ENCODE peak calls at places on chromosomes 1 and 21, in eight cellular contexts. One of them, this sample, is unnamed.

GRCh38 chr1:5393591-5393990 is 598.6 kb downstream of the NPHP4 start:
- DNase-seq in GM23338: no peak
- DNase-seq in A549: no peak
- DNase-seq in neural progenitor cell: no peak
- DNase-seq in IMR-90: no peak
- DNase-seq in tibial artery: no peak
- DNase-seq in heart left ventricle: no peak
- DNase-seq in DND-41: no peak
- DNase-seq in this sample: no peak

GRCh38 chr1:150234309-150234646 is 1.6 kb downstream of the ANP32E start:
- DNase-seq in GM23338: no peak
- DNase-seq in A549: no peak
- DNase-seq in neural progenitor cell: no peak
- DNase-seq in IMR-90: no peak
- DNase-seq in tibial artery: peak; percentile 32
- DNase-seq in heart left ventricle: no peak
- DNase-seq in DND-41: no peak
- DNase-seq in this sample: no peak

GRCh38 chr1:221148580-221148979 is 269.3 kb downstream of the HLX start:
- DNase-seq in GM23338: no peak
- DNase-seq in A549: no peak
- DNase-seq in neural progenitor cell: no peak
- DNase-seq in IMR-90: no peak
- DNase-seq in tibial artery: no peak
- DNase-seq in heart left ventricle: peak; percentile 34
- DNase-seq in DND-41: no peak
- DNase-seq in this sample: no peak

GRCh38 chr1:89894210-89894668 is 73.4 kb downstream of the LRRC8D start:
- DNase-seq in GM23338: no peak
- DNase-seq in A549: peak; percentile 48
- DNase-seq in neural progenitor cell: no peak
- DNase-seq in IMR-90: peak; percentile 91
- DNase-seq in tibial artery: no peak
- DNase-seq in heart left ventricle: no peak
- DNase-seq in DND-41: no peak
- DNase-seq in this sample: no peak

GRCh38 chr1:46490603-46491499 is 1.2 kb downstream of the DMBX1 start:
- DNase-seq in GM23338: no peak
- DNase-seq in A549: no peak
- DNase-seq in neural progenitor cell: peak; percentile 47
- DNase-seq in IMR-90: no peak
- DNase-seq in tibial artery: no peak
- DNase-seq in heart left ventricle: no peak
- DNase-seq in DND-41: no peak
- DNase-seq in this sample: no peak

GRCh38 chr1:246687002-246687401 is 37.2 kb upstream of the SCCPDH start:
- DNase-seq in GM23338: peak; percentile 66
- DNase-seq in A549: no peak
- DNase-seq in neural progenitor cell: peak; percentile 64
- DNase-seq in IMR-90: no peak
- DNase-seq in tibial artery: no peak
- DNase-seq in heart left ventricle: no peak
- DNase-seq in DND-41: no peak
- DNase-seq in this sample: no peak

GRCh38 chr1:8825985-8826481 is 8.6 kb upstream of the RERE start:
- DNase-seq in GM23338: no peak
- DNase-seq in A549: no peak
- DNase-seq in neural progenitor cell: no peak
- DNase-seq in IMR-90: peak; percentile 63
- DNase-seq in tibial artery: peak; percentile 26
- DNase-seq in heart left ventricle: peak; percentile 39
- DNase-seq in DND-41: no peak
- DNase-seq in this sample: peak; percentile 45

GRCh38 chr1:239250353-239251035 is 135.9 kb upstream of the CHRM3 start:
- DNase-seq in GM23338: no peak
- DNase-seq in A549: peak; percentile 27
- DNase-seq in neural progenitor cell: no peak
- DNase-seq in IMR-90: no peak
- DNase-seq in tibial artery: no peak
- DNase-seq in heart left ventricle: no peak
- DNase-seq in DND-41: no peak
- DNase-seq in this sample: no peak

GRCh38 chr1:65958561-65959350 is 166.1 kb downstream of the PDE4B start:
- DNase-seq in GM23338: peak; percentile 62
- DNase-seq in A549: peak; percentile 65
- DNase-seq in neural progenitor cell: peak; percentile 65
- DNase-seq in IMR-90: peak; percentile 60
- DNase-seq in tibial artery: no peak
- DNase-seq in heart left ventricle: no peak
- DNase-seq in DND-41: peak; percentile 15
- DNase-seq in this sample: no peak

GRCh38 chr1:200897188-200897710 is 2.5 kb downstream of the INAVA start:
- DNase-seq in GM23338: no peak
- DNase-seq in A549: no peak
- DNase-seq in neural progenitor cell: no peak
- DNase-seq in IMR-90: no peak
- DNase-seq in tibial artery: no peak
- DNase-seq in heart left ventricle: no peak
- DNase-seq in DND-41: no peak
- DNase-seq in this sample: no peak

GRCh38 chr1:192974701-192975100 is 84.5 kb downstream of the UCHL5 start:
- DNase-seq in GM23338: no peak
- DNase-seq in A549: no peak
- DNase-seq in neural progenitor cell: no peak
- DNase-seq in IMR-90: peak; percentile 21
- DNase-seq in tibial artery: no peak
- DNase-seq in heart left ventricle: no peak
- DNase-seq in DND-41: no peak
- DNase-seq in this sample: no peak

GRCh38 chr1:205512059-205513045 is 7.9 kb downstream of the CDK18 start:
- DNase-seq in GM23338: no peak
- DNase-seq in A549: no peak
- DNase-seq in neural progenitor cell: no peak
- DNase-seq in IMR-90: peak; percentile 11
- DNase-seq in tibial artery: peak; percentile 53
- DNase-seq in heart left ventricle: peak; percentile 73
- DNase-seq in DND-41: no peak
- DNase-seq in this sample: no peak

GRCh38 chr1:170929835-170930554 is 5.3 kb upstream of the MROH9 start:
- DNase-seq in GM23338: peak; percentile 74
- DNase-seq in A549: peak; percentile 50
- DNase-seq in neural progenitor cell: peak; percentile 69
- DNase-seq in IMR-90: peak; percentile 66
- DNase-seq in tibial artery: peak; percentile 24
- DNase-seq in heart left ventricle: no peak
- DNase-seq in DND-41: peak; percentile 43
- DNase-seq in this sample: no peak

GRCh38 chr1:172727956-172728603 is 69.2 kb downstream of the FASLG start:
- DNase-seq in GM23338: peak; percentile 90
- DNase-seq in A549: peak; percentile 82
- DNase-seq in neural progenitor cell: peak; percentile 42
- DNase-seq in IMR-90: peak; percentile 29
- DNase-seq in tibial artery: no peak
- DNase-seq in heart left ventricle: no peak
- DNase-seq in DND-41: peak; percentile 45
- DNase-seq in this sample: no peak

GRCh38 chr1:163085904-163086268 is 16.7 kb downstream of the RGS4 start:
- DNase-seq in GM23338: no peak
- DNase-seq in A549: no peak
- DNase-seq in neural progenitor cell: no peak
- DNase-seq in IMR-90: peak; percentile 59
- DNase-seq in tibial artery: no peak
- DNase-seq in heart left ventricle: no peak
- DNase-seq in DND-41: no peak
- DNase-seq in this sample: no peak

GRCh38 chr1:163082971-163083370 is 13.8 kb downstream of the RGS4 start:
- DNase-seq in GM23338: no peak
- DNase-seq in A549: no peak
- DNase-seq in neural progenitor cell: no peak
- DNase-seq in IMR-90: no peak
- DNase-seq in tibial artery: peak; percentile 28
- DNase-seq in heart left ventricle: peak; percentile 30
- DNase-seq in DND-41: no peak
- DNase-seq in this sample: no peak

GRCh38 chr1:163084330-163084729 is 15.2 kb downstream of the RGS4 start:
- DNase-seq in GM23338: no peak
- DNase-seq in A549: no peak
- DNase-seq in neural progenitor cell: no peak
- DNase-seq in IMR-90: peak; percentile 13
- DNase-seq in tibial artery: no peak
- DNase-seq in heart left ventricle: no peak
- DNase-seq in DND-41: no peak
- DNase-seq in this sample: no peak

GRCh38 chr1:163083690-163084089 is 14.5 kb downstream of the RGS4 start:
- DNase-seq in GM23338: no peak
- DNase-seq in A549: no peak
- DNase-seq in neural progenitor cell: no peak
- DNase-seq in IMR-90: peak; percentile 70
- DNase-seq in tibial artery: no peak
- DNase-seq in heart left ventricle: no peak
- DNase-seq in DND-41: no peak
- DNase-seq in this sample: no peak

DNA sequence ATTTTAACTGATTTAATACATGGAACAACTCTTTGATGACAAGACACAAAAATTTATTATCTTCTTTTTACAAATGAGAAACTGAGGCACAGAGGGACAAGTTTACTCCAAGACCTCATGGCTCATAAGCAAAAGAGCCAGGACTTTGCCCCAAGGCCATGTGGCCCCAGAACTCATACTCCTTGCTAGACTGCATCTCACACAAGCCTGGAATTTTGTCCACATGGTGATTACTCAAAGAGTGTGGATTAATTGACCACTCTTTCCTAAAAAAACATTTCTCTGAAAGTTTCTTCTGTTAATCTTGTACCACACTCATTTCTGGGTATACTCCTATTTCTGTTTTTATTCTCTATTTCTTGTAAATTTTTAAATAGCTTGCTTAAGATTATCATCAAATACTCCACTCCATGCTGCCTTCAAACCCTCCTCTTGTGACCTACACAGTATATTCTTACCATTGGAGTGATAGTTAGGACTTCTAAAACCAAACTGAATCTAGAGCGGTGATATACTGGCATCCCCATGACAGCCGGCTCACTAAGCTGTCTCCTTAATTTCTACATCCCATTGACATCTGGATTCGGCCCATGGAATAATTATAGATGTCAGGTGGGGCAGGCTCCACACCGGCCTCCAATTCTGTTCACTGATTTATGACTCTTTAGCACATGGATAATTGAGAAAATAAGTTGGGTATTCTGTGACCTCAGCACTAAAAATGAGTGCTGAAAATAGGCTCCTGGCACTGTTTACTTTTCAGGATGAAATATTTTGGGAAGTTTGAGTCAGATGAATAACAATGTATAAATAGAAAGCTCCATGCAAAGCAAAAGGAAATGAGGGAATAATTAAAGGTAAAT is 16.1 kb downstream of the RGS4 start:
- DNase-seq in GM23338: no peak
- DNase-seq in A549: no peak
- DNase-seq in neural progenitor cell: no peak
- DNase-seq in IMR-90: peak; percentile 66
- DNase-seq in tibial artery: no peak
- DNase-seq in heart left ventricle: no peak
- DNase-seq in DND-41: no peak
- DNase-seq in this sample: no peak
- H3K27ac ChIP-seq in GM23338: no peak overlapping the region
- H3K27ac ChIP-seq in A549: no peak overlapping the region
- H3K27ac ChIP-seq in neural progenitor cell: no peak overlapping the region
- H3K27ac ChIP-seq in IMR-90: no peak overlapping the region
- H3K27ac ChIP-seq in tibial artery: peak overlapping the region; percentile 72
- H3K27ac ChIP-seq in heart left ventricle: no peak overlapping the region
- H3K27ac ChIP-seq in DND-41: no peak overlapping the region
- H3K27ac ChIP-seq in this sample: no peak overlapping the region

DNA sequence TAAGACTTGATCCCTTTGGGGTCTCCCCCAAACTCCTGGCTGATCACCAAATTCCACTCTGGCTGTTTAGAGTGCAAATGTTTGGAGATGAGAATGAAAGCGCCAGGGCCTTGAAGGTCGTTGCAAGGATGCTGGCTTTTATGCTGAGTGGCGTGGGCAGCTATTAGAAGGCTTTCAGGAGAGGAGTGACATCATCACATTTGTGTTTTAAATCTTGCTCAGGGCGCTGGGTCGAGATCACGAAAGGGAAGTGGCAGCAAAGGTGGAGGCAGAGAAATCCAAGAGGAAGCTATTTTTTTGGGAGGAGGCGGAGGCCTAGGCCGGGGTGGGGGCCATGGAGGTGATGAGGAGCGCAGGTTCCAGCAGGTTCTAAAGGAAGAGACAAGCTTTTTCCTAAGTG is 49.3 kb downstream of the PDE9A start:
- DNase-seq in GM23338: no peak
- DNase-seq in A549: no peak
- DNase-seq in neural progenitor cell: no peak
- DNase-seq in IMR-90: no peak
- DNase-seq in tibial artery: no peak
- DNase-seq in heart left ventricle: peak; percentile 3
- DNase-seq in DND-41: no peak
- DNase-seq in this sample: no peak
- TF ChIP-seq CTCF in GM23338: no peak
- TF ChIP-seq CTCF in A549: no peak
- TF ChIP-seq CTCF in neural progenitor cell: no peak
- TF ChIP-seq CTCF in IMR-90: no peak
- TF ChIP-seq CTCF in tibial artery: no peak
- TF ChIP-seq CTCF in heart left ventricle: no peak
- TF ChIP-seq CTCF in DND-41: no peak
- TF ChIP-seq CTCF in this sample: no peak

DNA sequence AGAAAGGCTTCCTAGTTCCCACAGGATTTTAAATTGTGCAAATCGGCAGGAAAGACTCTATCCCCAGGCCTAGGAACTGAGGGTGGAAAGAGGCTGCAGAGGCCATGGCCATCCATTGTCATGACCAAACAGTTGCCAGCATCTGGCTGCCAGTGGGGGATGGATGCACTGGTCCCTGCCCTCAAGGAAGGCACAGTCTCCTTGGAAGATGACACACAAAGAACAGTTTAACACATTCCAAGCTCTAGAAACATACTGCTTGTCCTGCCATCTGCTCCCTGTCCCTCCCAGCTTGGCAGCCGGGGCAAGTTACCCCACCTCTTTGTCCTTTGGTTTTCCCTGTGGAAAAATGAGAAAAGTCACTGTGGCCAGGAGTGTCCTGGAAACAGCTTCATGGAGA is 83.2 kb downstream of the BCAR3 start:
- DNase-seq in GM23338: no peak
- DNase-seq in A549: no peak
- DNase-seq in neural progenitor cell: no peak
- DNase-seq in IMR-90: no peak
- DNase-seq in tibial artery: no peak
- DNase-seq in heart left ventricle: no peak
- DNase-seq in DND-41: no peak
- DNase-seq in this sample: no peak
- H3K4me1 ChIP-seq in GM23338: peaks cover 35% of the 10 kb centered on the region
- H3K4me1 ChIP-seq in A549: peaks cover 77% of the 10 kb centered on the region
- H3K4me1 ChIP-seq in neural progenitor cell: peaks cover 15% of the 10 kb centered on the region
- H3K4me1 ChIP-seq in IMR-90: peaks cover 25% of the 10 kb centered on the region
- H3K4me1 ChIP-seq in tibial artery: peaks cover 39% of the 10 kb centered on the region
- H3K4me1 ChIP-seq in heart left ventricle: peaks cover 91% of the 10 kb centered on the region
- H3K4me1 ChIP-seq in DND-41: no peaks in the 10 kb centered on the region
- H3K4me1 ChIP-seq in this sample: peaks cover 86% of the 10 kb centered on the region

DNA sequence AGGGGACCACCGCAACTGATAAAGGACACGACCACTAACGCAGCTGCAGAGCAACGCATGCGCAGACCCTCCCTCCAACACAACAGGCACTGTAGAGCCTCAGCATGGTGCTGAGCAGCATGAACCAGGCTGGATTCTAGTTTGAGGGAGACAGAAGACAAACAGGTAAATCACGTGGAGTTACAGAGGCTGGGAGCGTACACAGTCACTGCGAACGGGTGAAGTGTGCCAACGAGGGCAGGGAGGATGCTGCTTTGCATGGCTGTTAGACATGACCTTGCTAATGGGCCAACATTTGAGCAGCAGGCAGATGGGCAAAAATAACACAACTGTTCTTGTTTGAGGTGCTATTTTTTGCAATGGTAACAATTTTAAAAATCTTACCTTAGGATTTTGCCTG is 55.2 kb upstream of the NADK start:
- DNase-seq in GM23338: no peak
- DNase-seq in A549: no peak
- DNase-seq in neural progenitor cell: no peak
- DNase-seq in IMR-90: no peak
- DNase-seq in tibial artery: no peak
- DNase-seq in heart left ventricle: no peak
- DNase-seq in DND-41: no peak
- DNase-seq in this sample: no peak
- H3K27ac ChIP-seq in GM23338: peak overlapping the region; percentile 76
- H3K27ac ChIP-seq in A549: no peak overlapping the region
- H3K27ac ChIP-seq in neural progenitor cell: peak overlapping the region; percentile 23
- H3K27ac ChIP-seq in IMR-90: no peak overlapping the region
- H3K27ac ChIP-seq in tibial artery: no peak overlapping the region
- H3K27ac ChIP-seq in heart left ventricle: no peak overlapping the region
- H3K27ac ChIP-seq in DND-41: peak overlapping the region; percentile 7
- H3K27ac ChIP-seq in this sample: no peak overlapping the region

This sample was measured in psoas muscle.